ENCODE peak calls at places on chromosomes 16 and 17, in nine cellular contexts. A is heart right ventricle, B is fibroblast of lung, M is lung, Q is thoracic aorta, I is upper lobe of right lung, K is endothelial cell, L is RWPE1, N is AG04449. V is an unnamed sample.

GRCh38 chr16:55900616-55901393 is 25.6 kb upstream of the CES5A start:
- DNase-seq in A (no peak), B (no peak), M (no peak), Q (no peak), I (no peak), K (no peak), L (no peak), N (no peak), V (no peak)

GRCh38 chr17:21282231-21282630 is 2.3 kb upstream of the MAP2K3 start:
- DNase-seq in A (no peak), B (peak), M (no peak), Q (peak), I (no peak), K (no peak), L (peak), N (peak), V (no peak)

GRCh38 chr17:14042411-14042810 is 26.9 kb upstream of the COX10 start:
- DNase-seq in A (no peak), B (no peak), M (no peak), Q (no peak), I (no peak), K (no peak), L (no peak), N (no peak), V (no peak)

GRCh38 chr16:17469742-17470001 is 1.1 kb downstream of the XYLT1 start:
- DNase-seq in A (no peak), B (no peak), M (no peak), Q (no peak), I (no peak), K (no peak), L (no peak), N (no peak), V (no peak)

GRCh38 chr17:67157732-67158639 is 87.0 kb downstream of the HELZ start:
- DNase-seq in A (no peak), B (peak), M (no peak), Q (no peak), I (no peak), K (no peak), L (peak), N (no peak), V (no peak)

GRCh38 chr17:47253541-47254402 is at the start of gene ITGB3:
- DNase-seq in A (peak), B (peak), M (peak), Q (no peak), I (peak), K (peak), L (peak), N (no peak), V (peak)

GRCh38 chr17:17547210-17547764 is 44.2 kb downstream of the PEMT start:
- DNase-seq in A (peak), B (no peak), M (no peak), Q (no peak), I (no peak), K (no peak), L (no peak), N (no peak), V (no peak)

GRCh38 chr16:1162701-1163566 is 10.0 kb downstream of the CACNA1H start:
- DNase-seq in A (no peak), B (no peak), M (no peak), Q (no peak), I (no peak), K (no peak), L (no peak), N (no peak), V (no peak)

GRCh38 chr16:81500833-81501521 is 56.4 kb downstream of the CMIP start:
- DNase-seq in A (no peak), B (peak), M (no peak), Q (no peak), I (no peak), K (no peak), L (peak), N (no peak), V (no peak)

GRCh38 chr17:78357687-78358537 is 2.0 kb downstream of the SOCS3 start:
- DNase-seq in A (peak), B (no peak), M (no peak), Q (no peak), I (no peak), K (no peak), L (no peak), N (no peak), V (no peak)

GRCh38 chr17:63082952-63083351 is 116.9 kb downstream of the TANC2 start:
- DNase-seq in A (no peak), B (peak), M (no peak), Q (no peak), I (no peak), K (no peak), L (no peak), N (no peak), V (no peak)

GRCh38 chr16:23362460-23363317 is 60.6 kb downstream of the SCNN1B start:
- DNase-seq in A (peak), B (no peak), M (peak), Q (no peak), I (peak), K (no peak), L (peak), N (no peak), V (no peak)

GRCh38 chr17:36726199-36726598 is 124.8 kb downstream of the MRM1 start:
- DNase-seq in A (no peak), B (no peak), M (no peak), Q (no peak), I (no peak), K (no peak), L (no peak), N (no peak), V (no peak)

GRCh38 chr16:11030990-11031510 is 86.7 kb downstream of the CLEC16A start:
- DNase-seq in A (peak), B (no peak), M (no peak), Q (no peak), I (no peak), K (no peak), L (no peak), N (no peak), V (no peak)

GRCh38 chr17:11880714-11881113 is 116.6 kb downstream of the ZNF18 start:
- DNase-seq in A (no peak), B (no peak), M (no peak), Q (no peak), I (no peak), K (no peak), L (peak), N (no peak), V (no peak)

GRCh38 chr17:17412331-17412730 is 64.5 kb upstream of the MED9 start:
- DNase-seq in A (no peak), B (peak), M (no peak), Q (no peak), I (peak), K (no peak), L (no peak), N (no peak), V (no peak)

GRCh38 chr17:39219647-39220154 is 6.0 kb downstream of the STAC2 start:
- DNase-seq in A (peak), B (no peak), M (no peak), Q (no peak), I (no peak), K (no peak), L (no peak), N (no peak), V (no peak)

GRCh38 chr17:151886-152859 is 14.8 kb downstream of the SCGB1C2 start:
- DNase-seq in A (no peak), B (peak), M (no peak), Q (no peak), I (peak), K (no peak), L (no peak), N (no peak), V (no peak)

GRCh38 chr16:48081656-48082055 is 74.1 kb downstream of the ABCC12 start:
- DNase-seq in A (no peak), B (peak), M (no peak), Q (no peak), I (no peak), K (no peak), L (peak), N (peak), V (no peak)

GRCh38 chr17:65220732-65221131 is 83.6 kb downstream of the RGS9 start:
- DNase-seq in A (no peak), B (peak), M (no peak), Q (no peak), I (no peak), K (no peak), L (no peak), N (no peak), V (no peak)

GRCh38 chr16:2486645-2487516 is 12.0 kb downstream of the TBC1D24 start:
- DNase-seq in A (peak), B (no peak), M (peak), Q (no peak), I (peak), K (no peak), L (no peak), N (no peak), V (no peak)

GRCh38 chr17:14921936-14922335 is 343.2 kb downstream of the PMP22 start:
- DNase-seq in A (no peak), B (no peak), M (no peak), Q (no peak), I (no peak), K (no peak), L (no peak), N (no peak), V (no peak)

GRCh38 chr16:28189237-28189636 is 22.5 kb downstream of the XPO6 start:
- DNase-seq in A (no peak), B (no peak), M (no peak), Q (no peak), I (no peak), K (no peak), L (no peak), N (no peak), V (no peak)

GRCh38 chr16:74053784-74054306 is 242.8 kb upstream of the PSMD7 start:
- DNase-seq in A (no peak), B (no peak), M (no peak), Q (no peak), I (no peak), K (no peak), L (no peak), N (no peak), V (no peak)

GRCh38 chr17:31508310-31509094 is 117.0 kb downstream of the RAB11FIP4 start:
- DNase-seq in A (no peak), B (no peak), M (no peak), Q (no peak), I (no peak), K (no peak), L (no peak), N (no peak), V (no peak)

GRCh38 chr17:54937018-54937417 is 31.4 kb downstream of the COX11 start:
- DNase-seq in A (no peak), B (no peak), M (no peak), Q (no peak), I (no peak), K (no peak), L (no peak), N (no peak), V (no peak)

GRCh38 chr16:49437344-49437743 is 63.7 kb downstream of the C16orf78 start:
- DNase-seq in A (no peak), B (no peak), M (no peak), Q (no peak), I (no peak), K (no peak), L (no peak), N (no peak), V (no peak)

GRCh38 chr17:16287563-16288027 is 65.7 kb downstream of the CENPV start:
- DNase-seq in A (no peak), B (peak), M (no peak), Q (no peak), I (no peak), K (no peak), L (no peak), N (peak), V (no peak)

GRCh38 chr17:49388692-49389513 is 25.8 kb downstream of the PHB1 start:
- DNase-seq in A (no peak), B (peak), M (no peak), Q (no peak), I (no peak), K (no peak), L (no peak), N (no peak), V (no peak)

GRCh38 chr17:72560303-72561247 is 439.8 kb downstream of the SOX9 start:
- DNase-seq in A (no peak), B (peak), M (peak), Q (no peak), I (peak), K (peak), L (peak), N (no peak), V (peak)

GRCh38 chr17:72145562-72145961 is 24.7 kb downstream of the SOX9 start:
- DNase-seq in A (no peak), B (no peak), M (no peak), Q (no peak), I (no peak), K (no peak), L (no peak), N (no peak), V (no peak)

GRCh38 chr16:8936421-8936820 is 27.3 kb downstream of the USP7 start:
- DNase-seq in A (no peak), B (peak), M (no peak), Q (no peak), I (no peak), K (peak), L (peak), N (no peak), V (peak)

GRCh38 chr16:9836118-9836736 is 346.0 kb downstream of the GRIN2A start:
- DNase-seq in A (no peak), B (peak), M (no peak), Q (no peak), I (no peak), K (peak), L (peak), N (no peak), V (peak)

GRCh38 chr16:27999687-28000086 is 63.8 kb downstream of the GSG1L start:
- DNase-seq in A (no peak), B (peak), M (no peak), Q (no peak), I (no peak), K (no peak), L (no peak), N (no peak), V (no peak)

GRCh38 chr17:55911186-55911585 is 160.3 kb downstream of the PCTP start:
- DNase-seq in A (no peak), B (no peak), M (no peak), Q (no peak), I (no peak), K (no peak), L (no peak), N (no peak), V (no peak)

GRCh38 chr16:16042076-16042475 is 92.7 kb downstream of the ABCC1 start:
- DNase-seq in A (peak), B (peak), M (peak), Q (peak), I (no peak), K (no peak), L (no peak), N (peak), V (no peak)

GRCh38 chr17:19650826-19651225 is 2.3 kb downstream of the ALDH3A2 start:
- DNase-seq in A (no peak), B (peak), M (no peak), Q (no peak), I (no peak), K (no peak), L (no peak), N (peak), V (no peak)

GRCh38 chr17:17313350-17313991 is 10.3 kb downstream of the NT5M start:
- DNase-seq in A (peak), B (no peak), M (peak), Q (no peak), I (peak), K (peak), L (peak), N (no peak), V (peak)

GRCh38 chr17:37124074-37124824 is 175.5 kb downstream of the AATF start:
- DNase-seq in A (no peak), B (no peak), M (no peak), Q (no peak), I (no peak), K (no peak), L (no peak), N (no peak), V (no peak)

GRCh38 chr16:12063435-12063834 is 86.9 kb downstream of the SNX29 start:
- DNase-seq in A (no peak), B (no peak), M (no peak), Q (no peak), I (peak), K (no peak), L (no peak), N (no peak), V (no peak)

GRCh38 chr17:29279397-29280070 is 14.4 kb downstream of the NUFIP2 start:
- DNase-seq in A (no peak), B (no peak), M (no peak), Q (no peak), I (no peak), K (no peak), L (no peak), N (no peak), V (no peak)

GRCh38 chr17:29278692-29279091 is 15.3 kb downstream of the NUFIP2 start:
- DNase-seq in A (no peak), B (no peak), M (no peak), Q (no peak), I (no peak), K (no peak), L (no peak), N (no peak), V (no peak)

GRCh38 chr17:29283496-29283895 is 10.5 kb downstream of the NUFIP2 start:
- DNase-seq in A (no peak), B (no peak), M (no peak), Q (no peak), I (no peak), K (no peak), L (no peak), N (no peak), V (no peak)
- TF ChIP-seq CTCF in A (peak), B (peak), M (no peak), Q (no peak), I (no peak), K (no peak), L (no peak), N (no peak), V (no peak)

DNA sequence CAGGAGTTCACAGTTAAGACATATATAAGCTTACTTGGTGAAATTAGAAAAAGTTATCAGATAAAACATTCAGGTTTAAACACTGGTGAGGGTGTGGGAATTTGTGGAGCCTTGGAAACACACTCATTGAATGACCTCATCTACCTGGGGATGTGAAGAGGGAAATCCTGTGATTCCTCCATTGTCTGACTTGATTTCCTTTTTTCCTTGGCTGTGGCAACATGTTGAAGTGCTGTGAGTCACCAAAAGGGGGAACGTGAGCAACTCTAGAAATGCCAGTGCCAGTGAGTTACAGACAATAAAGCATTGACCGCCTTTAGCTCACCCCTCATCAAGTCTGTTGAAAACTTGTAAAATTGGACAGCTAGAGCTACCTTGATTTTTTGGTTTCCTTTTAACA is 1.8 kb downstream of the HMOX2 start:
- DNase-seq in A (no peak), B (peak), M (no peak), Q (no peak), I (no peak), K (peak), L (peak), N (no peak), V (no peak)
- TF ChIP-seq CTCF in A (peak), B (peak), M (no peak), Q (no peak), I (peak), K (no peak), L (no peak), N (peak), V (no peak)

GRCh38 chr17:81961087-81961514 is at the start of gene NOTUM:
- DNase-seq in A (no peak), B (peak), M (no peak), Q (no peak), I (no peak), K (no peak), L (no peak), N (no peak), V (peak)
- TF ChIP-seq CTCF in A (no peak), B (no peak), M (no peak), Q (no peak), I (no peak), K (no peak), L (peak), N (peak), V (no peak)

GRCh38 chr16:85092309-85092708 is 20.0 kb downstream of the CIBAR2 start:
- DNase-seq in A (no peak), B (no peak), M (no peak), Q (no peak), I (no peak), K (no peak), L (no peak), N (no peak), V (no peak)
- TF ChIP-seq CTCF in A (no peak), B (no peak), M (no peak), Q (no peak), I (no peak), K (no peak), L (no peak), N (no peak), V (no peak)

V was measured in nephron progenitor cell.